ENCODE peak calls at places on chromosome 5, in five cellular contexts. One of them, this sample, is unnamed.

GRCh38 chr5:151005975-151006576 is 14.3 kb upstream of the GPX3 start:
- DNase-seq in activated naive CD8-positive, alpha-beta T cell treated with anti-CD3 and anti-CD28 coated beads, Interleukin-2, amount 50 U/mL, for 16 hours: no peak
- DNase-seq in stimulated activated CD4-positive, alpha-beta T cell treated with anti-CD3 and anti-CD28 coated beads, Interleukin-2, amount 100 ng/mL, for 24 hours: no peak
- DNase-seq in T-helper 2 cell: no peak
- DNase-seq in sciatic nerve: peak; percentile 92
- DNase-seq in this sample: peak; percentile 23

GRCh38 chr5:140246378-140247122 is 56.4 kb downstream of the PFDN1 start:
- DNase-seq in T-helper 2 cell: no peak
- DNase-seq in sciatic nerve: no peak
- DNase-seq in stimulated activated CD4-positive, alpha-beta T cell treated with anti-CD3 and anti-CD28 coated beads, Interleukin-2, amount 100 ng/mL, for 24 hours: no peak
- DNase-seq in activated naive CD8-positive, alpha-beta T cell treated with anti-CD3 and anti-CD28 coated beads, Interleukin-2, amount 50 U/mL, for 16 hours: no peak
- DNase-seq in this sample: no peak

GRCh38 chr5:149265559-149265958 is 6.1 kb upstream of the AFAP1L1 start:
- DNase-seq in stimulated activated CD4-positive, alpha-beta T cell treated with anti-CD3 and anti-CD28 coated beads, Interleukin-2, amount 100 ng/mL, for 24 hours: no peak
- DNase-seq in activated naive CD8-positive, alpha-beta T cell treated with anti-CD3 and anti-CD28 coated beads, Interleukin-2, amount 50 U/mL, for 16 hours: no peak
- DNase-seq in T-helper 2 cell: no peak
- DNase-seq in sciatic nerve: peak; percentile 66
- DNase-seq in this sample: peak; percentile 63

GRCh38 chr5:95803271-95804148 is 19.0 kb downstream of the GLRX start:
- DNase-seq in T-helper 2 cell: no peak
- DNase-seq in sciatic nerve: no peak
- DNase-seq in stimulated activated CD4-positive, alpha-beta T cell treated with anti-CD3 and anti-CD28 coated beads, Interleukin-2, amount 100 ng/mL, for 24 hours: no peak
- DNase-seq in activated naive CD8-positive, alpha-beta T cell treated with anti-CD3 and anti-CD28 coated beads, Interleukin-2, amount 50 U/mL, for 16 hours: no peak
- DNase-seq in this sample: no peak

GRCh38 chr5:159331099-159331973 is 1.0 kb upstream of the IL12B start:
- DNase-seq in T-helper 2 cell: peak; percentile 72
- DNase-seq in stimulated activated CD4-positive, alpha-beta T cell treated with anti-CD3 and anti-CD28 coated beads, Interleukin-2, amount 100 ng/mL, for 24 hours: peak; percentile 81
- DNase-seq in activated naive CD8-positive, alpha-beta T cell treated with anti-CD3 and anti-CD28 coated beads, Interleukin-2, amount 50 U/mL, for 16 hours: peak; percentile 53
- DNase-seq in sciatic nerve: peak; percentile 72
- DNase-seq in this sample: peak; percentile 45

GRCh38 chr5:174935854-174936474 is 211.6 kb downstream of the MSX2 start:
- DNase-seq in stimulated activated CD4-positive, alpha-beta T cell treated with anti-CD3 and anti-CD28 coated beads, Interleukin-2, amount 100 ng/mL, for 24 hours: peak; percentile 52
- DNase-seq in activated naive CD8-positive, alpha-beta T cell treated with anti-CD3 and anti-CD28 coated beads, Interleukin-2, amount 50 U/mL, for 16 hours: no peak
- DNase-seq in T-helper 2 cell: peak; percentile 13
- DNase-seq in sciatic nerve: peak; percentile 74
- DNase-seq in this sample: peak; percentile 4

GRCh38 chr5:109844695-109845094 is 155.0 kb downstream of the MAN2A1 start:
- DNase-seq in sciatic nerve: no peak
- DNase-seq in T-helper 2 cell: no peak
- DNase-seq in stimulated activated CD4-positive, alpha-beta T cell treated with anti-CD3 and anti-CD28 coated beads, Interleukin-2, amount 100 ng/mL, for 24 hours: no peak
- DNase-seq in activated naive CD8-positive, alpha-beta T cell treated with anti-CD3 and anti-CD28 coated beads, Interleukin-2, amount 50 U/mL, for 16 hours: no peak
- DNase-seq in this sample: no peak

GRCh38 chr5:159877894-159878448 is 38.3 kb upstream of the ADRA1B start:
- DNase-seq in T-helper 2 cell: no peak
- DNase-seq in activated naive CD8-positive, alpha-beta T cell treated with anti-CD3 and anti-CD28 coated beads, Interleukin-2, amount 50 U/mL, for 16 hours: no peak
- DNase-seq in stimulated activated CD4-positive, alpha-beta T cell treated with anti-CD3 and anti-CD28 coated beads, Interleukin-2, amount 100 ng/mL, for 24 hours: no peak
- DNase-seq in sciatic nerve: no peak
- DNase-seq in this sample: peak; percentile 18

GRCh38 chr5:134580001-134580460 is 52.6 kb downstream of the SAR1B start:
- DNase-seq in stimulated activated CD4-positive, alpha-beta T cell treated with anti-CD3 and anti-CD28 coated beads, Interleukin-2, amount 100 ng/mL, for 24 hours: no peak
- DNase-seq in activated naive CD8-positive, alpha-beta T cell treated with anti-CD3 and anti-CD28 coated beads, Interleukin-2, amount 50 U/mL, for 16 hours: no peak
- DNase-seq in sciatic nerve: no peak
- DNase-seq in T-helper 2 cell: no peak
- DNase-seq in this sample: no peak

This sample was measured in MV-4-11.